ENCODE peak calls at places on chromosomes 16 and 17, in six cellular contexts. C is WTC11; K is ACHN; B is Jurkat, Clone E6-1; M is KG1; Z is AG04450. N is an unnamed sample.

GRCh38 chr17:81842378-81842724 is 7.5 kb upstream of the PPP1R27 start:
- DNase-seq in C (no peak), K (no peak), B (no peak), M (no peak), Z (no peak), N (no peak)

GRCh38 chr17:59769891-59770290 is 62.4 kb downstream of the VMP1 start:
- DNase-seq in C (no peak), Z (no peak), B (no peak), M (no peak), K (no peak), N (no peak)

GRCh38 chr16:84357191-84357651 is 11.1 kb upstream of the ATP2C2 start:
- DNase-seq in Z (no peak), M (no peak), C (no peak), B (peak), K (peak), N (no peak)

GRCh38 chr16:31113420-31114124 is 3.9 kb upstream of the KAT8 start:
- DNase-seq in C (no peak), B (no peak), K (peak), Z (no peak), M (no peak), N (no peak)

GRCh38 chr16:86529160-86529559 is 18.8 kb downstream of the FOXF1 start:
- DNase-seq in B (no peak), K (peak), C (no peak), Z (no peak), M (no peak), N (no peak)

GRCh38 chr17:27597188-27597580 is 33.8 kb upstream of the LGALS9 start:
- DNase-seq in Z (no peak), C (no peak), M (no peak), B (no peak), K (no peak), N (no peak)

GRCh38 chr16:3088925-3089716 is 10.0 kb downstream of the ZSCAN10 start:
- DNase-seq in C (no peak), Z (no peak), B (no peak), M (no peak), K (no peak), N (no peak)

GRCh38 chr16:84730406-84731106 is 30.8 kb downstream of the USP10 start:
- DNase-seq in K (peak), C (no peak), B (peak), Z (peak), M (peak), N (no peak)

GRCh38 chr16:11610580-11610979 is 23.9 kb upstream of the LITAF start:
- DNase-seq in C (no peak), B (no peak), M (no peak), Z (no peak), K (no peak), N (no peak)

GRCh38 chr17:182164-182751 is 808 bp upstream of the DOC2B start:
- DNase-seq in C (peak), K (no peak), M (no peak), Z (no peak), B (no peak), N (peak)

GRCh38 chr16:15811778-15812750 is 44.8 kb downstream of the MYH11 start:
- DNase-seq in K (no peak), B (no peak), C (no peak), M (no peak), Z (peak), N (no peak)

GRCh38 chr17:54194268-54194667 is 371.5 kb downstream of the KIF2B start:
- DNase-seq in B (no peak), K (no peak), C (no peak), Z (no peak), M (no peak), N (no peak)

GRCh38 chr17:17504341-17505140 is 8.3 kb upstream of the RASD1 start:
- DNase-seq in Z (no peak), M (no peak), K (no peak), C (no peak), B (no peak), N (no peak)

GRCh38 chr16:12906271-12906670 is 4.9 kb downstream of the SHISA9 start:
- DNase-seq in K (no peak), M (no peak), C (no peak), Z (no peak), B (no peak), N (no peak)

GRCh38 chr16:81711609-81712329 is 67.3 kb upstream of the PLCG2 start:
- DNase-seq in M (no peak), Z (peak), C (peak), B (no peak), K (peak), N (peak)

GRCh38 chr16:79081292-79082066 is 519.1 kb downstream of the MAF start:
- DNase-seq in K (no peak), M (no peak), B (peak), Z (no peak), C (no peak), N (no peak)

GRCh38 chr17:68101992-68102758 is 66.6 kb downstream of the KPNA2 start:
- DNase-seq in C (no peak), B (no peak), K (peak), Z (no peak), M (no peak), N (no peak)

N was measured in breast epithelium.